ENCODE peak calls at places on chromosomes 2 and 18, in eight cellular contexts. One of them, this sample, is unnamed.

GRCh38 chr2:130836501-130837174 is at the start of gene ARHGEF4:
- DNase-seq in CD8-positive, alpha-beta memory T cell: no peak
- DNase-seq in mesenchymal stem cell: no peak
- DNase-seq in T-helper 2 cell: no peak
- DNase-seq in coronary artery: no peak
- DNase-seq in neural progenitor cell: peak; percentile 90
- DNase-seq in Calu3: peak; percentile 87
- DNase-seq in GM23338: peak; percentile 83
- DNase-seq in this sample: peak; percentile 65

GRCh38 chr2:46704593-46704992 is 211.0 kb downstream of the MCFD2 start:
- DNase-seq in CD8-positive, alpha-beta memory T cell: no peak
- DNase-seq in mesenchymal stem cell: no peak
- DNase-seq in T-helper 2 cell: no peak
- DNase-seq in coronary artery: no peak
- DNase-seq in neural progenitor cell: no peak
- DNase-seq in Calu3: no peak
- DNase-seq in GM23338: peak; percentile 88
- DNase-seq in this sample: no peak

GRCh38 chr2:221600388-221600787 is 28.3 kb upstream of the EPHA4 start:
- DNase-seq in CD8-positive, alpha-beta memory T cell: no peak
- DNase-seq in mesenchymal stem cell: no peak
- DNase-seq in T-helper 2 cell: no peak
- DNase-seq in coronary artery: no peak
- DNase-seq in neural progenitor cell: no peak
- DNase-seq in Calu3: no peak
- DNase-seq in GM23338: no peak
- DNase-seq in this sample: no peak

GRCh38 chr18:30920757-30921156 is 121.8 kb downstream of the DSC3 start:
- DNase-seq in CD8-positive, alpha-beta memory T cell: no peak
- DNase-seq in mesenchymal stem cell: no peak
- DNase-seq in T-helper 2 cell: no peak
- DNase-seq in coronary artery: no peak
- DNase-seq in neural progenitor cell: no peak
- DNase-seq in Calu3: no peak
- DNase-seq in GM23338: no peak
- DNase-seq in this sample: no peak

GRCh38 chr2:74845217-74845751 is 11.4 kb downstream of the HK2 start:
- DNase-seq in CD8-positive, alpha-beta memory T cell: no peak
- DNase-seq in mesenchymal stem cell: peak; percentile 91
- DNase-seq in T-helper 2 cell: no peak
- DNase-seq in coronary artery: peak; percentile 89
- DNase-seq in neural progenitor cell: peak; percentile 18
- DNase-seq in Calu3: peak; percentile 93
- DNase-seq in GM23338: peak; percentile 58
- DNase-seq in this sample: peak; percentile 93

GRCh38 chr2:232871835-232872736 is 2.0 kb downstream of the SNORC start:
- DNase-seq in CD8-positive, alpha-beta memory T cell: no peak
- DNase-seq in mesenchymal stem cell: no peak
- DNase-seq in T-helper 2 cell: no peak
- DNase-seq in coronary artery: peak; percentile 50
- DNase-seq in neural progenitor cell: no peak
- DNase-seq in Calu3: no peak
- DNase-seq in GM23338: no peak
- DNase-seq in this sample: no peak

GRCh38 chr2:1731512-1731962 is 12.8 kb downstream of the PXDN start:
- DNase-seq in CD8-positive, alpha-beta memory T cell: no peak
- DNase-seq in mesenchymal stem cell: peak; percentile 94
- DNase-seq in T-helper 2 cell: no peak
- DNase-seq in coronary artery: peak; percentile 75
- DNase-seq in neural progenitor cell: peak; percentile 38
- DNase-seq in Calu3: no peak
- DNase-seq in GM23338: no peak
- DNase-seq in this sample: peak; percentile 84

GRCh38 chr2:226683926-226684562 is 115.6 kb downstream of the IRS1 start:
- DNase-seq in CD8-positive, alpha-beta memory T cell: no peak
- DNase-seq in mesenchymal stem cell: no peak
- DNase-seq in T-helper 2 cell: no peak
- DNase-seq in coronary artery: no peak
- DNase-seq in neural progenitor cell: no peak
- DNase-seq in Calu3: no peak
- DNase-seq in GM23338: no peak
- DNase-seq in this sample: no peak

GRCh38 chr2:172865422-172865821 is 129.8 kb downstream of the RAPGEF4 start:
- DNase-seq in CD8-positive, alpha-beta memory T cell: no peak
- DNase-seq in mesenchymal stem cell: no peak
- DNase-seq in T-helper 2 cell: no peak
- DNase-seq in coronary artery: no peak
- DNase-seq in neural progenitor cell: no peak
- DNase-seq in Calu3: peak; percentile 17
- DNase-seq in GM23338: peak; percentile 31
- DNase-seq in this sample: no peak

GRCh38 chr2:41668529-41668928 is 379.3 kb upstream of the PKDCC start:
- DNase-seq in CD8-positive, alpha-beta memory T cell: no peak
- DNase-seq in mesenchymal stem cell: no peak
- DNase-seq in T-helper 2 cell: no peak
- DNase-seq in coronary artery: no peak
- DNase-seq in neural progenitor cell: peak; percentile 47
- DNase-seq in Calu3: no peak
- DNase-seq in GM23338: peak; percentile 60
- DNase-seq in this sample: peak; percentile 7

GRCh38 chr2:9763356-9764152 is 79.7 kb upstream of the TAF1B start:
- DNase-seq in CD8-positive, alpha-beta memory T cell: no peak
- DNase-seq in mesenchymal stem cell: no peak
- DNase-seq in T-helper 2 cell: no peak
- DNase-seq in coronary artery: no peak
- DNase-seq in neural progenitor cell: no peak
- DNase-seq in Calu3: peak; percentile 38
- DNase-seq in GM23338: no peak
- DNase-seq in this sample: no peak

GRCh38 chr2:211405036-211405435 is 848.6 kb downstream of the CPS1 start:
- DNase-seq in CD8-positive, alpha-beta memory T cell: no peak
- DNase-seq in mesenchymal stem cell: no peak
- DNase-seq in T-helper 2 cell: no peak
- DNase-seq in coronary artery: no peak
- DNase-seq in neural progenitor cell: no peak
- DNase-seq in Calu3: no peak
- DNase-seq in GM23338: no peak
- DNase-seq in this sample: no peak

GRCh38 chr18:63505566-63506335 is 29.0 kb downstream of the SERPINB5 start:
- DNase-seq in CD8-positive, alpha-beta memory T cell: no peak
- DNase-seq in mesenchymal stem cell: peak; percentile 39
- DNase-seq in T-helper 2 cell: no peak
- DNase-seq in coronary artery: no peak
- DNase-seq in neural progenitor cell: peak; percentile 61
- DNase-seq in Calu3: peak; percentile 66
- DNase-seq in GM23338: peak; percentile 79
- DNase-seq in this sample: peak; percentile 9

GRCh38 chr2:83069724-83070123 is 1389.4 kb downstream of the SUCLG1 start:
- DNase-seq in CD8-positive, alpha-beta memory T cell: no peak
- DNase-seq in mesenchymal stem cell: peak; percentile 56
- DNase-seq in T-helper 2 cell: no peak
- DNase-seq in coronary artery: no peak
- DNase-seq in neural progenitor cell: no peak
- DNase-seq in Calu3: no peak
- DNase-seq in GM23338: no peak
- DNase-seq in this sample: peak; percentile 35

GRCh38 chr2:16153754-16154035 is 213.3 kb downstream of the MYCN start:
- DNase-seq in CD8-positive, alpha-beta memory T cell: no peak
- DNase-seq in mesenchymal stem cell: no peak
- DNase-seq in T-helper 2 cell: no peak
- DNase-seq in coronary artery: no peak
- DNase-seq in neural progenitor cell: no peak
- DNase-seq in Calu3: no peak
- DNase-seq in GM23338: no peak
- DNase-seq in this sample: no peak

GRCh38 chr2:188285049-188285448 is 6.6 kb upstream of the GULP1 start:
- DNase-seq in CD8-positive, alpha-beta memory T cell: no peak
- DNase-seq in mesenchymal stem cell: no peak
- DNase-seq in T-helper 2 cell: no peak
- DNase-seq in coronary artery: no peak
- DNase-seq in neural progenitor cell: no peak
- DNase-seq in Calu3: no peak
- DNase-seq in GM23338: no peak
- DNase-seq in this sample: no peak

GRCh38 chr2:64826703-64827102 is 162.5 kb upstream of the SLC1A4 start:
- DNase-seq in CD8-positive, alpha-beta memory T cell: no peak
- DNase-seq in mesenchymal stem cell: no peak
- DNase-seq in T-helper 2 cell: no peak
- DNase-seq in coronary artery: no peak
- DNase-seq in neural progenitor cell: no peak
- DNase-seq in Calu3: no peak
- DNase-seq in GM23338: no peak
- DNase-seq in this sample: no peak

GRCh38 chr2:178825183-178825582 is 18.0 kb upstream of the TTN start:
- DNase-seq in CD8-positive, alpha-beta memory T cell: no peak
- DNase-seq in mesenchymal stem cell: no peak
- DNase-seq in T-helper 2 cell: no peak
- DNase-seq in coronary artery: no peak
- DNase-seq in neural progenitor cell: no peak
- DNase-seq in Calu3: no peak
- DNase-seq in GM23338: no peak
- DNase-seq in this sample: peak; percentile 46

GRCh38 chr2:191791953-191792560 is 54.8 kb downstream of the CAVIN2 start:
- DNase-seq in CD8-positive, alpha-beta memory T cell: no peak
- DNase-seq in mesenchymal stem cell: no peak
- DNase-seq in T-helper 2 cell: no peak
- DNase-seq in coronary artery: no peak
- DNase-seq in neural progenitor cell: no peak
- DNase-seq in Calu3: no peak
- DNase-seq in GM23338: no peak
- DNase-seq in this sample: peak; percentile 32

GRCh38 chr2:67046568-67046967 is 350.6 kb upstream of the ETAA1 start:
- DNase-seq in CD8-positive, alpha-beta memory T cell: no peak
- DNase-seq in mesenchymal stem cell: no peak
- DNase-seq in T-helper 2 cell: no peak
- DNase-seq in coronary artery: no peak
- DNase-seq in neural progenitor cell: no peak
- DNase-seq in Calu3: no peak
- DNase-seq in GM23338: no peak
- DNase-seq in this sample: no peak

GRCh38 chr18:47993409-47993808 is 63.0 kb upstream of the SMAD2 start:
- DNase-seq in CD8-positive, alpha-beta memory T cell: no peak
- DNase-seq in mesenchymal stem cell: no peak
- DNase-seq in T-helper 2 cell: no peak
- DNase-seq in coronary artery: no peak
- DNase-seq in neural progenitor cell: no peak
- DNase-seq in Calu3: no peak
- DNase-seq in GM23338: no peak
- DNase-seq in this sample: no peak

GRCh38 chr18:79856119-79857080 is 58.7 kb downstream of the KCNG2 start:
- DNase-seq in CD8-positive, alpha-beta memory T cell: no peak
- DNase-seq in mesenchymal stem cell: peak; percentile 26
- DNase-seq in T-helper 2 cell: no peak
- DNase-seq in coronary artery: no peak
- DNase-seq in neural progenitor cell: peak; percentile 82
- DNase-seq in Calu3: no peak
- DNase-seq in GM23338: peak; percentile 75
- DNase-seq in this sample: peak; percentile 25

GRCh38 chr2:96090181-96090500 is 26.2 kb downstream of the ADRA2B start:
- DNase-seq in CD8-positive, alpha-beta memory T cell: no peak
- DNase-seq in mesenchymal stem cell: no peak
- DNase-seq in T-helper 2 cell: no peak
- DNase-seq in coronary artery: peak; percentile 58
- DNase-seq in neural progenitor cell: no peak
- DNase-seq in Calu3: no peak
- DNase-seq in GM23338: no peak
- DNase-seq in this sample: no peak

GRCh38 chr2:30666307-30666874 is 140.9 kb downstream of the CAPN13 start:
- DNase-seq in CD8-positive, alpha-beta memory T cell: no peak
- DNase-seq in mesenchymal stem cell: peak; percentile 99
- DNase-seq in T-helper 2 cell: no peak
- DNase-seq in coronary artery: no peak
- DNase-seq in neural progenitor cell: no peak
- DNase-seq in Calu3: peak; percentile 33
- DNase-seq in GM23338: peak; percentile 40
- DNase-seq in this sample: peak; percentile 70

GRCh38 chr18:32455346-32455745 is 15.3 kb downstream of the GAREM1 start:
- DNase-seq in CD8-positive, alpha-beta memory T cell: no peak
- DNase-seq in mesenchymal stem cell: no peak
- DNase-seq in T-helper 2 cell: no peak
- DNase-seq in coronary artery: no peak
- DNase-seq in neural progenitor cell: no peak
- DNase-seq in Calu3: no peak
- DNase-seq in GM23338: no peak
- DNase-seq in this sample: no peak

GRCh38 chr2:233301248-233301647 is 6.4 kb upstream of the SAG start:
- DNase-seq in CD8-positive, alpha-beta memory T cell: no peak
- DNase-seq in mesenchymal stem cell: no peak
- DNase-seq in T-helper 2 cell: no peak
- DNase-seq in coronary artery: no peak
- DNase-seq in neural progenitor cell: no peak
- DNase-seq in Calu3: no peak
- DNase-seq in GM23338: no peak
- DNase-seq in this sample: no peak

GRCh38 chr2:2324565-2325101 is 6.4 kb downstream of the MYT1L start:
- DNase-seq in CD8-positive, alpha-beta memory T cell: no peak
- DNase-seq in mesenchymal stem cell: no peak
- DNase-seq in T-helper 2 cell: no peak
- DNase-seq in coronary artery: no peak
- DNase-seq in neural progenitor cell: peak; percentile 47
- DNase-seq in Calu3: no peak
- DNase-seq in GM23338: peak; percentile 34
- DNase-seq in this sample: no peak

GRCh38 chr2:62423235-62423634 is 82.8 kb downstream of the TMEM17 start:
- DNase-seq in CD8-positive, alpha-beta memory T cell: no peak
- DNase-seq in mesenchymal stem cell: peak; percentile 10
- DNase-seq in T-helper 2 cell: no peak
- DNase-seq in coronary artery: no peak
- DNase-seq in neural progenitor cell: peak; percentile 31
- DNase-seq in Calu3: no peak
- DNase-seq in GM23338: peak; percentile 68
- DNase-seq in this sample: no peak

GRCh38 chr18:45014047-45014501 is 333.4 kb downstream of the SETBP1 start:
- DNase-seq in CD8-positive, alpha-beta memory T cell: no peak
- DNase-seq in mesenchymal stem cell: peak; percentile 75
- DNase-seq in T-helper 2 cell: no peak
- DNase-seq in coronary artery: no peak
- DNase-seq in neural progenitor cell: peak; percentile 32
- DNase-seq in Calu3: peak; percentile 43
- DNase-seq in GM23338: peak; percentile 47
- DNase-seq in this sample: peak; percentile 89

GRCh38 chr2:181459646-181460045 is 2.5 kb downstream of the ITGA4 start:
- DNase-seq in CD8-positive, alpha-beta memory T cell: no peak
- DNase-seq in mesenchymal stem cell: peak; percentile 39
- DNase-seq in T-helper 2 cell: no peak
- DNase-seq in coronary artery: no peak
- DNase-seq in neural progenitor cell: no peak
- DNase-seq in Calu3: no peak
- DNase-seq in GM23338: no peak
- DNase-seq in this sample: peak; percentile 3

GRCh38 chr2:21041943-21042707 is 1.7 kb downstream of the APOB start:
- DNase-seq in CD8-positive, alpha-beta memory T cell: no peak
- DNase-seq in mesenchymal stem cell: no peak
- DNase-seq in T-helper 2 cell: no peak
- DNase-seq in coronary artery: peak; percentile 71
- DNase-seq in neural progenitor cell: no peak
- DNase-seq in Calu3: no peak
- DNase-seq in GM23338: peak; percentile 5
- DNase-seq in this sample: no peak

GRCh38 chr18:66344227-66344626 is 259.7 kb downstream of the CDH19 start:
- DNase-seq in CD8-positive, alpha-beta memory T cell: no peak
- DNase-seq in mesenchymal stem cell: no peak
- DNase-seq in T-helper 2 cell: no peak
- DNase-seq in coronary artery: no peak
- DNase-seq in neural progenitor cell: no peak
- DNase-seq in Calu3: no peak
- DNase-seq in GM23338: no peak
- DNase-seq in this sample: peak; percentile 4

GRCh38 chr18:5998907-5999306 is 103.6 kb upstream of the TMEM200C start:
- DNase-seq in CD8-positive, alpha-beta memory T cell: no peak
- DNase-seq in mesenchymal stem cell: no peak
- DNase-seq in T-helper 2 cell: no peak
- DNase-seq in coronary artery: no peak
- DNase-seq in neural progenitor cell: no peak
- DNase-seq in Calu3: no peak
- DNase-seq in GM23338: no peak
- DNase-seq in this sample: no peak

GRCh38 chr2:231305221-231305620 is 90.3 kb upstream of the B3GNT7 start:
- DNase-seq in CD8-positive, alpha-beta memory T cell: no peak
- DNase-seq in mesenchymal stem cell: no peak
- DNase-seq in T-helper 2 cell: no peak
- DNase-seq in coronary artery: no peak
- DNase-seq in neural progenitor cell: no peak
- DNase-seq in Calu3: no peak
- DNase-seq in GM23338: no peak
- DNase-seq in this sample: no peak